ENCODE peak calls at places on chromosome 3, in seven cellular contexts. G is fibroblast of pulmonary artery, R is tibial artery, V is fibroblast of lung, P is BE2C, B is Caco-2, W is fibroblast of the aortic adventitia. J is an unnamed sample.
A peak's percentile ranks its signal among the peaks of the same experiment; 100 is the strongest.

GRCh38 chr3:121431717-121432517 is 113.9 kb downstream of the POLQ start:
- DNase-seq in G (peak; percentile 56), R (no peak), V (peak; percentile 47), P (no peak), B (no peak), W (peak; percentile 65), J (peak; percentile 78)

GRCh38 chr3:192827208-192827607 is 90.4 kb downstream of the MB21D2 start:
- DNase-seq in G (no peak), R (no peak), V (peak; percentile 60), P (no peak), B (no peak), W (no peak), J (no peak)

GRCh38 chr3:44924102-44925084 is 50.0 kb downstream of the TGM4 start:
- DNase-seq in G (peak; percentile 85), R (no peak), V (peak; percentile 42), P (no peak), B (no peak), W (peak; percentile 78), J (peak; percentile 64)

GRCh38 chr3:183635107-183635430 is 354 bp upstream of the KLHL24 start:
- DNase-seq in G (no peak), R (peak; percentile 26), V (no peak), P (no peak), B (no peak), W (no peak), J (no peak)

GRCh38 chr3:113084777-113085176 is 94.0 kb downstream of the GTPBP8 start:
- DNase-seq in G (peak; percentile 70), R (no peak), V (peak; percentile 97), P (no peak), B (no peak), W (peak; percentile 93), J (peak; percentile 63)

GRCh38 chr3:68479779-68480178 is 452.6 kb downstream of the TAFA4 start:
- DNase-seq in G (no peak), R (no peak), V (no peak), P (no peak), B (no peak), W (no peak), J (no peak)

GRCh38 chr3:53705774-53706173 is 140.4 kb downstream of the CHDH start:
- DNase-seq in G (no peak), R (no peak), V (no peak), P (no peak), B (no peak), W (no peak), J (no peak)

GRCh38 chr3:102226463-102226862 is 208.4 kb upstream of the ZPLD1 start:
- DNase-seq in G (no peak), R (no peak), V (no peak), P (no peak), B (no peak), W (no peak), J (no peak)

GRCh38 chr3:127070776-127071175 is 87.9 kb downstream of the PLXNA1 start:
- DNase-seq in G (no peak), R (no peak), V (no peak), P (no peak), B (no peak), W (no peak), J (no peak)

GRCh38 chr3:66603161-66603611 is 102.4 kb upstream of the LRIG1 start:
- DNase-seq in G (no peak), R (no peak), V (peak; percentile 88), P (no peak), B (no peak), W (peak; percentile 50), J (no peak)

GRCh38 chr3:141057436-141057835 is 6.3 kb downstream of the SPSB4 start:
- DNase-seq in G (no peak), R (no peak), V (no peak), P (no peak), B (no peak), W (no peak), J (no peak)

GRCh38 chr3:23944861-23945652 is at the start of gene NR1D2:
- DNase-seq in G (peak; percentile 77), R (peak; percentile 76), V (peak; percentile 77), P (peak; percentile 82), B (peak; percentile 84), W (peak; percentile 69), J (peak; percentile 83)

GRCh38 chr3:106341090-106341489 is 472.3 kb upstream of the CBLB start:
- DNase-seq in G (peak; percentile 56), R (no peak), V (no peak), P (peak; percentile 87), B (no peak), W (peak; percentile 19), J (no peak)

GRCh38 chr3:190305406-190305805 is 16.8 kb downstream of the CLDN1 start:
- DNase-seq in G (peak; percentile 46), R (no peak), V (peak; percentile 28), P (no peak), B (no peak), W (peak; percentile 17), J (peak; percentile 21)

GRCh38 chr3:44568561-44568960 is 13.6 kb downstream of the ZKSCAN7 start:
- DNase-seq in G (peak; percentile 20), R (no peak), V (peak; percentile 83), P (no peak), B (no peak), W (no peak), J (peak; percentile 91)

GRCh38 chr3:106333911-106334618 is 465.3 kb upstream of the CBLB start:
- DNase-seq in G (peak; percentile 48), R (no peak), V (peak; percentile 93), P (no peak), B (no peak), W (peak; percentile 59), J (peak; percentile 89)

GRCh38 chr3:15097889-15098288 is 1.1 kb downstream of the RBSN start:
- DNase-seq in G (no peak), R (no peak), V (peak; percentile 64), P (no peak), B (no peak), W (no peak), J (peak; percentile 10)

GRCh38 chr3:127052121-127052561 is 69.2 kb downstream of the PLXNA1 start:
- DNase-seq in G (no peak), R (peak; percentile 79), V (no peak), P (peak; percentile 12), B (no peak), W (peak; percentile 55), J (no peak)

GRCh38 chr3:17258823-17259436 is 374.2 kb downstream of the PLCL2 start:
- DNase-seq in G (peak; percentile 61), R (no peak), V (peak; percentile 19), P (no peak), B (peak; percentile 30), W (peak; percentile 64), J (peak; percentile 58)

GRCh38 chr3:179015551-179016020 is 56.0 kb downstream of the ZMAT3 start:
- DNase-seq in G (peak; percentile 89), R (peak; percentile 24), V (peak; percentile 66), P (peak; percentile 57), B (peak; percentile 80), W (peak; percentile 86), J (peak; percentile 92)

GRCh38 chr3:27657871-27658270 is 64.3 kb downstream of the EOMES start:
- DNase-seq in G (no peak), R (no peak), V (peak; percentile 38), P (no peak), B (no peak), W (peak; percentile 69), J (no peak)

GRCh38 chr3:154040283-154040682 is 80.9 kb upstream of the ARHGEF26 start:
- DNase-seq in G (peak; percentile 55), R (no peak), V (no peak), P (no peak), B (peak; percentile 12), W (peak; percentile 28), J (peak; percentile 57)

GRCh38 chr3:63679181-63679580 is 26.7 kb downstream of the SNTN start:
- DNase-seq in G (no peak), R (no peak), V (no peak), P (no peak), B (no peak), W (no peak), J (peak; percentile 15)

GRCh38 chr3:46935168-46935858 is 41.2 kb downstream of the CCDC12 start:
- DNase-seq in G (peak; percentile 97), R (peak; percentile 94), V (peak; percentile 98), P (peak; percentile 74), B (peak; percentile 84), W (peak; percentile 96), J (peak; percentile 98)

DNA sequence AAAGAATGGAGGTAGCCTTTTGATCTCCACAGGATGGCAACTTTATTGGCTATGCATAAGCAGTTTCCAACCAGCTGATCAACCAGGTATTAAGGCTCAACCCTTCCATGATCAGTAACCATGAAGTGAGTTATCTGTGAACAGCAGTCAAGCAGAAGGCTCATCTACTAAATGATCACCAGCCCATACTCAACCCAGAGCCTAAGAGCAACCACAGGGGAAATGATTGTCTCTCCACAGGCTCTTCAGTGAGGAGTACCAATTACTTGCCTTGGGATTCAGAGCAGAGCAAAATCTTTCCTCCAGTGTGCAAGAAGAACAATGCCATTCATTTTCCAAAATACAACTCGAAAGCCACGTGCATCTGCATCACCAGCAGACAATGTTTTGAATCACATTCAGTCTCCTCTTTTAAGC is 754.8 kb downstream of the ROBO1 start:
- DNase-seq in G (no peak), R (no peak), V (no peak), P (no peak), B (no peak), W (no peak), J (no peak)
- H3K4me3 ChIP-seq in G (no peak overlapping the region), R (no peak overlapping the region), V (no peak overlapping the region), P (peak overlapping the region; percentile 29), B (no peak overlapping the region), W (no peak overlapping the region), J (no peak overlapping the region)

DNA sequence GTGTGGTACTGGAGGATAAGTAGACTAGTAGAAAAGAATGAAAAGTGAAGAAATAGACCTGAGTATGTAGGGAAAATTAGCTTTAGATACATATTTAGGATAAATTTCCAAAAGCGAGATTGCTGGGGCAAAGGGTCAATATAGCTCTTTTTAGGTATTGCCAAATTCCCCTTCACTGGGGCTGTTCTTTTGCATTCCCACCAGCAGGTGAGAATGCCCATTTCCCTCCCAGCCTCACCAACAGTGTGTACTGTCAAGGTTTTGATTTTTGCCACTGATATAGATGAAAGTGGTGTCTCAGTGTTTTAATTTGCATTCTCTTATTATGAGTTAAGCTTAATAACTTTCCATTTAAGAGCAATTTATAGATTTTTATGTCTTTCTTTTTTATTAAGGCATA is 35.7 kb upstream of the BHLHE40 start:
- DNase-seq in G (no peak), R (no peak), V (no peak), P (no peak), B (peak; percentile 35), W (no peak), J (no peak)
- TF ChIP-seq CTCF in G (peak; percentile 31), R (peak; percentile 19), V (peak; percentile 11), P (peak; percentile 30), B (peak; percentile 38), W (peak; percentile 48), J (peak; percentile 45)

DNA sequence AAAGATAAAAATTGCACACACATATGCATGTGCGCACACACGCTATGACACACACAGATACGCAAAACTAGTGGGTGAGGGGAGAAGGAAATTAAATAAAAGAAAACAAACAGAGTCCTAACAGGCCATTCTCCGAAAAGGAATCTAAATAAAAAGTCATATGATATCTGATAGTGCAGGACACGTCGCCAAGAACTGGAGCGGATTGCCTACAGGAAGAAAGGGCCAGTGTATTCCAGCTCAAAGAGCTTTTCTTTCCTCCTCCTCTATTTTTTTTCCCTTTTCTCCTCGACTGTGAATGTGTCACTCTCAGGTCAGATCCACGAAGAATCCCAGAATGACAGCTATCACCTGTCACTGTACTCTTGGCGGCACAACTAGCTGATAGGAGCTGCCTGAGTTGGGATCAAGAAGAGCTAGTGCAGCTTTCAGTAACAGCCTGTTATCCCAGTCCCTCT is 157.8 kb downstream of the TIGIT start:
- DNase-seq in G (peak; percentile 39), R (peak; percentile 38), V (peak; percentile 52), P (no peak), B (no peak), W (peak; percentile 66), J (peak; percentile 52)
- H3K4me3 ChIP-seq in G (peak overlapping the region; percentile 6), R (peak overlapping the region; percentile 11), V (peak overlapping the region; percentile 32), P (peak overlapping the region; percentile 32), B (no peak overlapping the region), W (peak overlapping the region; percentile 40), J (peak overlapping the region; percentile 7)

GRCh38 chr3:195447205-195447604 is 4.4 kb upstream of the ACAP2 start:
- DNase-seq in G (no peak), R (no peak), V (no peak), P (no peak), B (no peak), W (no peak), J (no peak)
- TF ChIP-seq CTCF in G (no peak), R (no peak), V (no peak), P (no peak), B (no peak), W (no peak), J (no peak)

J was measured in choroid plexus epithelial cell.